ENCODE peak calls at places on chromosome 16, in nine cellular contexts. One of them, this sample, is unnamed.

GRCh38 chr16:70746708-70747424 is 54.1 kb downstream of the VAC14 start:
- DNase-seq in ovary: peak
- DNase-seq in transverse colon: peak
- DNase-seq in A549: peak
- DNase-seq in heart left ventricle: no peak
- DNase-seq in right lobe of liver: peak
- DNase-seq in H54: peak
- DNase-seq in testis: no peak
- DNase-seq in Peyer's patch: peak
- DNase-seq in this sample: peak

GRCh38 chr16:11445486-11445885 is 100.2 kb downstream of the RMI2 start:
- DNase-seq in ovary: no peak
- DNase-seq in transverse colon: no peak
- DNase-seq in A549: no peak
- DNase-seq in heart left ventricle: no peak
- DNase-seq in right lobe of liver: no peak
- DNase-seq in H54: no peak
- DNase-seq in testis: no peak
- DNase-seq in Peyer's patch: no peak
- DNase-seq in this sample: no peak

GRCh38 chr16:24163935-24164334 is 92.2 kb upstream of the CACNG3 start:
- DNase-seq in ovary: no peak
- DNase-seq in transverse colon: no peak
- DNase-seq in A549: no peak
- DNase-seq in heart left ventricle: no peak
- DNase-seq in right lobe of liver: no peak
- DNase-seq in H54: no peak
- DNase-seq in testis: no peak
- DNase-seq in Peyer's patch: no peak
- DNase-seq in this sample: no peak

GRCh38 chr16:5006348-5007193 is 27.2 kb downstream of the NAGPA start:
- DNase-seq in ovary: no peak
- DNase-seq in transverse colon: no peak
- DNase-seq in A549: no peak
- DNase-seq in heart left ventricle: no peak
- DNase-seq in right lobe of liver: no peak
- DNase-seq in H54: no peak
- DNase-seq in testis: no peak
- DNase-seq in Peyer's patch: no peak
- DNase-seq in this sample: no peak

GRCh38 chr16:4320030-4320429 is 4.2 kb downstream of the GLIS2 start:
- DNase-seq in ovary: peak
- DNase-seq in transverse colon: no peak
- DNase-seq in A549: no peak
- DNase-seq in heart left ventricle: peak
- DNase-seq in right lobe of liver: peak
- DNase-seq in H54: no peak
- DNase-seq in testis: no peak
- DNase-seq in Peyer's patch: no peak
- DNase-seq in this sample: no peak

GRCh38 chr16:57016301-57016700 is 26.9 kb downstream of the NLRC5 start:
- DNase-seq in ovary: no peak
- DNase-seq in transverse colon: no peak
- DNase-seq in A549: no peak
- DNase-seq in heart left ventricle: no peak
- DNase-seq in right lobe of liver: no peak
- DNase-seq in H54: no peak
- DNase-seq in testis: no peak
- DNase-seq in Peyer's patch: peak
- DNase-seq in this sample: no peak

GRCh38 chr16:47196457-47196856 is 52.7 kb upstream of the NETO2 start:
- DNase-seq in ovary: no peak
- DNase-seq in transverse colon: no peak
- DNase-seq in A549: no peak
- DNase-seq in heart left ventricle: no peak
- DNase-seq in right lobe of liver: no peak
- DNase-seq in H54: no peak
- DNase-seq in testis: no peak
- DNase-seq in Peyer's patch: no peak
- DNase-seq in this sample: no peak

GRCh38 chr16:48526058-48526957 is 83.7 kb downstream of the N4BP1 start:
- DNase-seq in ovary: no peak
- DNase-seq in transverse colon: peak
- DNase-seq in A549: peak
- DNase-seq in heart left ventricle: no peak
- DNase-seq in right lobe of liver: peak
- DNase-seq in H54: no peak
- DNase-seq in testis: no peak
- DNase-seq in Peyer's patch: peak
- DNase-seq in this sample: peak

DNA sequence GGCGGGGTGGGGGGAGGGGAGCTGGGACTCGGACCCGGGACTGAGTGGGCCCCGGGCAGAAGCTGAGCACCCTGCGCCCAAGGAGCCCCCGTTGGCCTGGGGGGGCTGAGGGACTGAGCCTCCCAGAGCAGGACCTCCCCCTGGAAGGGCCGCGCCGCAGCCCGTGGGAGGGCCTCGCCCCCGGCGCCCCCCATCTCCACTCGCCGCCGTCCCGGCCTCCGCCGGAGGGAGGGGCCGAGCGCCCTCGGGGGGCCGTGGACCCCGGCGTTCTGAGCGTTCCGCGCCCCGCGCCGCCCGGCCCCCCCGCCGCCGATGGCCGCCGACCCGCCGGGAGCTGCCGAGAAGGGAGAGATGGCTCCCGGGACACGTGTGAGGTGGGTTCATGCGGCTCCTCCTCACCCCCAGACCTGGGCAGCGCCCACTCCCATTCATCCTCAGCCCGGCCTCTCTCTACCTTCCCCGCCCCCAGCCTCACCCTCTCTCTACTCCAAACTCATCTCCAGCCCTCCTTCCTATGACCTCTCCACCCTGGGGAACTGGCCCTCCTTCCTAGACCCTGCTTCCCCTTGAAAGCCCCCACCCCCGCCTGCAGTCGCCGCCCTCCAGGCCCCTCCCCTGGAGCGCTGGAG is 828 bp downstream of the FBXL19 start:
- DNase-seq in ovary: peak
- DNase-seq in transverse colon: peak
- DNase-seq in A549: no peak
- DNase-seq in heart left ventricle: no peak
- DNase-seq in right lobe of liver: peak
- DNase-seq in H54: no peak
- DNase-seq in testis: no peak
- DNase-seq in Peyer's patch: no peak
- DNase-seq in this sample: no peak
- TF ChIP-seq POLR2A in ovary: no peak
- TF ChIP-seq POLR2A in transverse colon: no peak
- TF ChIP-seq POLR2A in A549: no peak
- TF ChIP-seq POLR2A in heart left ventricle: no peak
- TF ChIP-seq POLR2A in right lobe of liver: no peak
- TF ChIP-seq POLR2A in H54: no peak
- TF ChIP-seq POLR2A in testis: no peak
- TF ChIP-seq POLR2A in Peyer's patch: no peak
- TF ChIP-seq POLR2A in this sample: no peak

GRCh38 chr16:84699147-84699711 is 571 bp upstream of the USP10 start:
- DNase-seq in ovary: no peak
- DNase-seq in transverse colon: peak
- DNase-seq in A549: peak
- DNase-seq in heart left ventricle: no peak
- DNase-seq in right lobe of liver: no peak
- DNase-seq in H54: no peak
- DNase-seq in testis: peak
- DNase-seq in Peyer's patch: no peak
- DNase-seq in this sample: peak

GRCh38 chr16:84703671-84704070 is 3.9 kb downstream of the USP10 start:
- DNase-seq in ovary: no peak
- DNase-seq in transverse colon: no peak
- DNase-seq in A549: no peak
- DNase-seq in heart left ventricle: no peak
- DNase-seq in right lobe of liver: no peak
- DNase-seq in H54: no peak
- DNase-seq in testis: no peak
- DNase-seq in Peyer's patch: no peak
- DNase-seq in this sample: no peak

GRCh38 chr16:84700518-84701277 is 898 bp downstream of the USP10 start:
- DNase-seq in ovary: no peak
- DNase-seq in transverse colon: peak
- DNase-seq in A549: peak
- DNase-seq in heart left ventricle: no peak
- DNase-seq in right lobe of liver: no peak
- DNase-seq in H54: no peak
- DNase-seq in testis: peak
- DNase-seq in Peyer's patch: peak
- DNase-seq in this sample: peak

GRCh38 chr16:84704253-84704652 is 4.5 kb downstream of the USP10 start:
- DNase-seq in ovary: no peak
- DNase-seq in transverse colon: no peak
- DNase-seq in A549: no peak
- DNase-seq in heart left ventricle: no peak
- DNase-seq in right lobe of liver: no peak
- DNase-seq in H54: no peak
- DNase-seq in testis: no peak
- DNase-seq in Peyer's patch: no peak
- DNase-seq in this sample: no peak

DNA sequence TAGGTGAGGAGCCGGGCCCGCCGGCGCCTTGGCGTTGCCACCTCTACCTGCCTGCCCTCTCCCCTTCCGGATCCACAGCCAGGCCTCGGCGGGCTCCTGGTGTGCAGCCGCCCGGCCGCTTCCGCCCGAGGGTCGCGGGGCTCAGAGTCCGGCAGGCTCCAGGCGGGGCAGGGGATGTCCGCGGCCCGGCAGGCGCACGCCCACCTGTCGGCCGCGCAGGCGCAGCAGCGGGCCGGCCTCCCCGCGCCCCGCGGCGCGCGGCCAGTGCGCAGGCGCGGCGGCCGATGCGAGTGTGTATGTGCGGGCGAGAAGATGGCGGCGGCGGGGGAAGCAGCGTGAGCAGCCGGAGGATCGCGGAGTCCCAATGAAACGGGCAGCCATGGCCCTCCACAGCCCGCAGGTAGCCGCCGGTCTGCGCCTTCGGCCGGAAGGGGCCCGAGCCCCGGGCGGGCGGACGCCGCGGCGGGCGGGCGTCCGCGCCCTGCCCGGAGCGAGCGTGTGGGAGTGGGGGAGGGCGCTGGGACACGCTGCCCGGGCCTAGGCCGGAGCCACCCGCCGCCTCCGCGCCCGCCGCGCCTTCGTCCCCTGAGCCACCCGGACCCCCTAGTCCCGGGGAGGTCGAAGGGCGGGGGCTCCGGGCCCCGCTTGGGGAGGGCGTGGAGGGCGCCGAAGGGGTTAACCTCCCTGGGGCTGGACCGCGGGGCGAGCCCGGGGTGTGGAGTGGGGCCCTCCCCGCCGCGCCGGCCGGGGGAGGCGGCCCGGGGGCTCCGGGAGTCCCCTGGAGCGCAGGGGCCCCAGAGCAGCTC is at the start of gene USP10:
- DNase-seq in ovary: peak
- DNase-seq in transverse colon: peak
- DNase-seq in A549: peak
- DNase-seq in heart left ventricle: peak
- DNase-seq in right lobe of liver: peak
- DNase-seq in H54: peak
- DNase-seq in testis: peak
- DNase-seq in Peyer's patch: peak
- DNase-seq in this sample: peak
- TF ChIP-seq POLR2A in ovary: peak
- TF ChIP-seq POLR2A in transverse colon: peak
- TF ChIP-seq POLR2A in A549: peak
- TF ChIP-seq POLR2A in heart left ventricle: peak
- TF ChIP-seq POLR2A in right lobe of liver: peak
- TF ChIP-seq POLR2A in H54: peak
- TF ChIP-seq POLR2A in testis: no peak
- TF ChIP-seq POLR2A in Peyer's patch: no peak
- TF ChIP-seq POLR2A in this sample: peak

GRCh38 chr16:68267612-68268405 is 3.5 kb downstream of the SLC7A6 start:
- DNase-seq in ovary: no peak
- DNase-seq in transverse colon: no peak
- DNase-seq in A549: no peak
- DNase-seq in heart left ventricle: no peak
- DNase-seq in right lobe of liver: no peak
- DNase-seq in H54: no peak
- DNase-seq in testis: no peak
- DNase-seq in Peyer's patch: no peak
- DNase-seq in this sample: no peak

GRCh38 chr16:68259421-68259820 is 4.9 kb upstream of the SLC7A6 start:
- DNase-seq in ovary: no peak
- DNase-seq in transverse colon: no peak
- DNase-seq in A549: no peak
- DNase-seq in heart left ventricle: no peak
- DNase-seq in right lobe of liver: no peak
- DNase-seq in H54: no peak
- DNase-seq in testis: no peak
- DNase-seq in Peyer's patch: no peak
- DNase-seq in this sample: no peak

GRCh38 chr16:68265078-68265925 is 976 bp downstream of the SLC7A6 start:
- DNase-seq in ovary: no peak
- DNase-seq in transverse colon: peak
- DNase-seq in A549: peak
- DNase-seq in heart left ventricle: peak
- DNase-seq in right lobe of liver: no peak
- DNase-seq in H54: peak
- DNase-seq in testis: peak
- DNase-seq in Peyer's patch: peak
- DNase-seq in this sample: peak

GRCh38 chr16:68263559-68264127 is 683 bp upstream of the SLC7A6 start:
- DNase-seq in ovary: no peak
- DNase-seq in transverse colon: no peak
- DNase-seq in A549: no peak
- DNase-seq in heart left ventricle: no peak
- DNase-seq in right lobe of liver: no peak
- DNase-seq in H54: no peak
- DNase-seq in testis: no peak
- DNase-seq in Peyer's patch: no peak
- DNase-seq in this sample: no peak

DNA sequence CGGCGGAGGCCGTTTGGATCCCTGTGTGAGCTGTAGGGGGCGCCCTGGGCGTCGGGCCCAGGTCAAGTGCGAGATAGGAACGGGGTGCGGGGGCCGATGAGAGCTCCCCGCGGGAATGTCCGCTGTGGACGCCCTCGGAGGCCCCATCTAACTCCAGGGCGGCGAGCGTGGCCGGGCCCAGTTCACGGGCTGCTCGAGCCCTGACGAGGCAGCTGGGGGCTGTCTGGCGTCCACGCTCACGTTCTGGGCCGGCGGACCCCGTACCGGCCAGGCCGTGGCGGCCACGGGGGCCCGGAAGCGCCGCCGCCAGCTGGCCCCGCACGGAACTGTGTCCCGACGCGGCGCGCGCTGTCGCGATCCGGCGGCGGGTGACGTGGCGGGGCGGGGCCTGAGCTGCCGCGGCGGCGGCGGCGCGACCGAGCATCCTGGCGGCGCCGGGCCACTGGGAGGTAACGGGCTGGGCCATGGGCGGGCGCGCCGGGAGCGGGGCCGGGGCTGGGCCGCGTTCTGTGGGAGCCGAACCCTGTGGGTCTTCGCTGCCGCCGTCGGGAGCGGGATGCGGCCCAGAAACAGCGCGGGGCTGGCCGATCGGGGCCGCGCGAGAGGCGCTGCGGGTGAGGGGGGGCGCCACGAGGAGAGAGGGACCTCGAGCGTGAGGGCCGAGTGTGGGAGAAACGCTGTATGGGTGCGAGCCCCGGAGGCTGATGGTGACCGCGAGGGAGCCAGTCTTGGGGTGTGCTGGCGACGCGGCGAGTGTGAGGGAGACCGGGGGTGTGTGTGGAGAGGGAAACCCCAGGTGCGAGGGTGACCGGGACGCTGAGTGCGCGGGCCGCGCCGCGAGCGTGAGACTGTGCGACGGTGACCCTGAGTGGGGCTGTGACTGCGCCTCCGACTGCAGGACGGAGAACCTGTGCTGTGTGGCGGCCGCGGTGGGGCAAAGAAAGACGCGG is at the start of gene SLC7A6:
- DNase-seq in ovary: peak
- DNase-seq in transverse colon: peak
- DNase-seq in A549: peak
- DNase-seq in heart left ventricle: peak
- DNase-seq in right lobe of liver: peak
- DNase-seq in H54: peak
- DNase-seq in testis: peak
- DNase-seq in Peyer's patch: peak
- DNase-seq in this sample: peak
- TF ChIP-seq POLR2A in ovary: no peak
- TF ChIP-seq POLR2A in transverse colon: no peak
- TF ChIP-seq POLR2A in A549: peak
- TF ChIP-seq POLR2A in heart left ventricle: peak
- TF ChIP-seq POLR2A in right lobe of liver: peak
- TF ChIP-seq POLR2A in H54: peak
- TF ChIP-seq POLR2A in testis: no peak
- TF ChIP-seq POLR2A in Peyer's patch: no peak
- TF ChIP-seq POLR2A in this sample: peak

GRCh38 chr16:85554791-85555548 is 58.2 kb upstream of the GSE1 start:
- DNase-seq in ovary: peak
- DNase-seq in transverse colon: peak
- DNase-seq in A549: peak
- DNase-seq in heart left ventricle: peak
- DNase-seq in right lobe of liver: peak
- DNase-seq in H54: peak
- DNase-seq in testis: peak
- DNase-seq in Peyer's patch: peak
- DNase-seq in this sample: peak

GRCh38 chr16:85553436-85554113 is 59.5 kb upstream of the GSE1 start:
- DNase-seq in ovary: peak
- DNase-seq in transverse colon: peak
- DNase-seq in A549: peak
- DNase-seq in heart left ventricle: peak
- DNase-seq in right lobe of liver: peak
- DNase-seq in H54: peak
- DNase-seq in testis: peak
- DNase-seq in Peyer's patch: peak
- DNase-seq in this sample: peak

GRCh38 chr16:85555549-85556455 is 57.3 kb upstream of the GSE1 start:
- DNase-seq in ovary: peak
- DNase-seq in transverse colon: peak
- DNase-seq in A549: peak
- DNase-seq in heart left ventricle: no peak
- DNase-seq in right lobe of liver: no peak
- DNase-seq in H54: no peak
- DNase-seq in testis: peak
- DNase-seq in Peyer's patch: peak
- DNase-seq in this sample: peak

GRCh38 chr16:85552980-85553435 is 60.1 kb upstream of the GSE1 start:
- DNase-seq in ovary: no peak
- DNase-seq in transverse colon: no peak
- DNase-seq in A549: no peak
- DNase-seq in heart left ventricle: no peak
- DNase-seq in right lobe of liver: no peak
- DNase-seq in H54: no peak
- DNase-seq in testis: no peak
- DNase-seq in Peyer's patch: no peak
- DNase-seq in this sample: no peak

DNA sequence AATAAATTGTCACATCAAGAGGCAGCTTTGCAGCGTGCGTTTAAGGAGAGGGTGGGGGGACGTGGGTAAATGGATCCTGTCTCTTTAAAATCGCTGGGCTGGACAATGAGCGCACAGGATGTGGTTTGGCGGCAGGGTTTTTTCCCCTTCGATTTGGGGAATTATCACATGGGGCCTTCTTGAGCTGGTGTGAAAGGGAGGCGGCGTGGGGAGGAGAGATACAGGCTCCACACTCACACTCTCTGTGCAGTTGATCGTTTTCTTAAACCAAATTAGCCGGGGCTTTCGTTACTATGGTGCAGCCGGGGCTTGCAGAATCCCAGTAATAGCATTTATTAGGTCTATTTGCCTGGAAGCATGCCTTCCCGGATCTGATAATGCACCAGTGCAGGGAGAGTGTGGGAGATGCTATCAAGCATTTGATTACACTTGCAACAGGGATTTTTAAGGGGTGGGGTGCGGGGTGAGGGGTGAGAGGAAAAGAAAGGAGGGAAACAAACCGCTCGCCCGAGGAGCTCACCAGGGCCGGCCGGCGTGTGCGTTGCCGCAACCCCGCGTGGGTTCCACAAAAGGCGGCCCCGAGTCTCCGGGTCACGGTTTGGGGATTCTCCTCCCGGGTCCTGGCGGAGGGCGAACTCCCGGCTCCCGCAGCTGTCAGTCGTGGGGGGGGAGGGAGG is 58.9 kb upstream of the GSE1 start:
- DNase-seq in ovary: peak
- DNase-seq in transverse colon: peak
- DNase-seq in A549: peak
- DNase-seq in heart left ventricle: no peak
- DNase-seq in right lobe of liver: no peak
- DNase-seq in H54: peak
- DNase-seq in testis: peak
- DNase-seq in Peyer's patch: peak
- DNase-seq in this sample: peak
- TF ChIP-seq POLR2A in ovary: peak
- TF ChIP-seq POLR2A in transverse colon: peak
- TF ChIP-seq POLR2A in A549: peak
- TF ChIP-seq POLR2A in heart left ventricle: no peak
- TF ChIP-seq POLR2A in right lobe of liver: peak
- TF ChIP-seq POLR2A in H54: peak
- TF ChIP-seq POLR2A in testis: no peak
- TF ChIP-seq POLR2A in Peyer's patch: peak
- TF ChIP-seq POLR2A in this sample: peak